ENCODE peak calls at places on chromosomes 5 and 9, in nine cellular contexts. I is fibroblast of mammary gland; W is AG09319; V is transverse colon; E is CD8-positive, alpha-beta T cell; R is dorsolateral prefrontal cortex; T is heart right ventricle; N is A549; Y is tibial artery. B is an unnamed sample.

GRCh38 chr5:148388692-148389091 is 4.9 kb downstream of the FBXO38 start:
- DNase-seq in I (peak), W (no peak), V (no peak), E (no peak), R (no peak), T (no peak), N (no peak), Y (no peak), B (no peak)

GRCh38 chr9:17837931-17838330 is 259.1 kb downstream of the SH3GL2 start:
- DNase-seq in I (peak), W (no peak), V (no peak), E (no peak), R (no peak), T (no peak), N (peak), Y (no peak), B (no peak)

GRCh38 chr9:8419871-8420270 is 620.3 kb upstream of the DMAC1 start:
- DNase-seq in I (peak), W (no peak), V (no peak), E (no peak), R (no peak), T (no peak), N (no peak), Y (no peak), B (no peak)

GRCh38 chr5:180067986-180068385 is 3.6 kb downstream of the RNF130 start:
- DNase-seq in I (no peak), W (no peak), V (no peak), E (no peak), R (peak), T (no peak), N (no peak), Y (no peak), B (no peak)

GRCh38 chr9:110111868-110112267 is 96.1 kb downstream of the C9orf152 start:
- DNase-seq in I (no peak), W (no peak), V (no peak), E (no peak), R (no peak), T (no peak), N (no peak), Y (no peak), B (no peak)

GRCh38 chr5:81936750-81937149 is 35.1 kb upstream of the ATG10 start:
- DNase-seq in I (no peak), W (no peak), V (no peak), E (no peak), R (no peak), T (no peak), N (no peak), Y (no peak), B (no peak)

GRCh38 chr5:73451218-73452130 is 2.9 kb upstream of the FOXD1 start:
- DNase-seq in I (peak), W (peak), V (peak), E (peak), R (no peak), T (peak), N (peak), Y (peak), B (no peak)

GRCh38 chr5:66842540-66842939 is 246.3 kb downstream of the MAST4 start:
- DNase-seq in I (no peak), W (no peak), V (no peak), E (no peak), R (no peak), T (no peak), N (no peak), Y (no peak), B (no peak)

GRCh38 chr5:144187699-144188294 is 17.1 kb downstream of the KCTD16 start:
- DNase-seq in I (peak), W (peak), V (peak), E (peak), R (no peak), T (peak), N (peak), Y (no peak), B (no peak)

GRCh38 chr5:159034083-159034824 is 65.5 kb downstream of the EBF1 start:
- DNase-seq in I (peak), W (no peak), V (no peak), E (no peak), R (no peak), T (peak), N (no peak), Y (no peak), B (no peak)

GRCh38 chr5:58582411-58583393 is at the start of gene RAB3C:
- DNase-seq in I (peak), W (peak), V (peak), E (no peak), R (peak), T (peak), N (peak), Y (peak), B (peak)
- TF ChIP-seq CTCF in I (no peak), W (no peak), V (peak), E (no peak), R (peak), T (peak), N (no peak), Y (peak), B (no peak)

DNA sequence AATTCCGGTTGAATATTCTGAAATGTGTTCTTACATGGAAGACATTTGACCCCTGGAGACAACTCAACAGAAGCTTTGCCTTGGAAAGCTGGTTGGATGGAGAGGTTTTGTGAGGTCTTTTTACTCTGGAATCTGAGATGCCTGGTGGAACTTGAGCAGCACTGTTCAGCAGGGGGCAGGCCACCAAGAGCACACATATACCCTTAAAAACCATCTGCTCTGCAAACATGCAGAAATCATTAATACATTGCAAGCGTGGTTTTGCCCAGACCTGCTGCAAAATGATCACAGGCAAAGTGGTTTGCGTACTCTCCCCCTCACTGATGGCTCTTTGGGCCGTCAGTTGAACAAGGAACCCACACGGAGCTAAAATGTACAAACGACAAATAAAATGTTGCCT is 32.8 kb upstream of the DAP start:
- DNase-seq in I (no peak), W (no peak), V (no peak), E (no peak), R (no peak), T (no peak), N (no peak), Y (no peak), B (no peak)
- TF ChIP-seq CTCF in I (no peak), W (peak), V (no peak), E (no peak), R (no peak), T (no peak), N (no peak), Y (no peak), B (no peak)

DNA sequence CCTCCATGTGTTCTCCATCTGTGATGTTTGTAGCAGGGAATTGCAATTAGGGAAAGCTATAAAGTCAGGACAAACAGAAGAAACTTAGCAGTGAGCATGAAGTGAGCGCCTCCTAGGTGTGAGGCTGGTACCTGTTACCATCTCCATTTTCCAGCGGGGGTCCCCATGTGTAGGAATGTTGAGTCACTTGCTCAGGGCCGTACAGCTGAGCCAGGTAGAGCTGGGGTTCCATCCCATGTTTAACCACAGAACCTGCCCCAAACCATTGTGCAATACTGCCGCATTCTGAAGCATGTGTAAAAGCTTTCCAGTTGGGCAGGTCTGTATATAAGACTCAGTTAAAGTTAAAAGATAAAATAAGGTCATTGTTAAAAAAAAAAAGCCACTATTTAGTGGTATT is 62.7 kb downstream of the NDFIP1 start:
- DNase-seq in I (no peak), W (no peak), V (no peak), E (no peak), R (no peak), T (no peak), N (no peak), Y (peak), B (no peak)
- TF ChIP-seq CTCF in I (no peak), W (no peak), V (no peak), E (no peak), R (no peak), T (no peak), N (no peak), Y (no peak), B (no peak)

DNA sequence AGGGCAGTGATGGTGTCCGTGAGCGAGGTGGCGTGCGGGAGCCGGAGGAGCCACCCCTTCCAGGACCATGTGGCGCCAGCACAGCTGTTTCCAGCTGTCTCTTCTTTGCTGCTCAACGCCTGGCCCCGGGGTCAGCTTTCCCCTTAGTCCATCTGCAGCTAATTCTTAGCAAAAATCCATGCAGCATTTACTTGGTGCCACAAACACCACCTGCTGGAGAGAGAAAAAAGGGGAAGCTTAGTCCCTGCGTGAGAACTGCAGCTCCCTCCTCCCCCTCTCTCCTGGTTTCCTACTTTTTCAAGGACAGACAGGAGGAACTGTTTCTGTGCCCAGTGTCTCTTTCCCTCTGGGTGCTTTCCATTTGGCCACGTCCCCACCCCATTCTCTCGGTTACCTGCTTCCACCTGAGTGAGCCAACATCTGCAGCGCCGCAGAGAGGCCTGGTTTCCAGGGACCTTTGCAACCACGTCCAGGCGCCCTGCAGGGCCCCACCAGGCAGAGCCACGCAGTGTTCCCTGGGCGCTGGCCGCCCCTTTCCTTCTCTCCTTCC is 3.4 kb downstream of the SLC6A19 start:
- DNase-seq in I (peak), W (no peak), V (no peak), E (no peak), R (no peak), T (no peak), N (peak), Y (no peak), B (no peak)
- TF ChIP-seq CTCF in I (peak), W (peak), V (peak), E (no peak), R (peak), T (no peak), N (no peak), Y (no peak), B (no peak)

GRCh38 chr9:38066167-38066906 is 2.7 kb downstream of the SHB start:
- DNase-seq in I (no peak), W (no peak), V (no peak), E (no peak), R (no peak), T (no peak), N (no peak), Y (no peak), B (no peak)
- TF ChIP-seq CTCF in I (peak), W (no peak), V (peak), E (no peak), R (no peak), T (no peak), N (no peak), Y (no peak), B (no peak)

GRCh38 chr5:884345-885126 is 8.1 kb downstream of the BRD9 start:
- DNase-seq in I (no peak), W (no peak), V (no peak), E (no peak), R (no peak), T (no peak), N (no peak), Y (no peak), B (no peak)
- TF ChIP-seq CTCF in I (no peak), W (no peak), V (no peak), E (no peak), R (no peak), T (no peak), N (no peak), Y (no peak), B (no peak)

DNA sequence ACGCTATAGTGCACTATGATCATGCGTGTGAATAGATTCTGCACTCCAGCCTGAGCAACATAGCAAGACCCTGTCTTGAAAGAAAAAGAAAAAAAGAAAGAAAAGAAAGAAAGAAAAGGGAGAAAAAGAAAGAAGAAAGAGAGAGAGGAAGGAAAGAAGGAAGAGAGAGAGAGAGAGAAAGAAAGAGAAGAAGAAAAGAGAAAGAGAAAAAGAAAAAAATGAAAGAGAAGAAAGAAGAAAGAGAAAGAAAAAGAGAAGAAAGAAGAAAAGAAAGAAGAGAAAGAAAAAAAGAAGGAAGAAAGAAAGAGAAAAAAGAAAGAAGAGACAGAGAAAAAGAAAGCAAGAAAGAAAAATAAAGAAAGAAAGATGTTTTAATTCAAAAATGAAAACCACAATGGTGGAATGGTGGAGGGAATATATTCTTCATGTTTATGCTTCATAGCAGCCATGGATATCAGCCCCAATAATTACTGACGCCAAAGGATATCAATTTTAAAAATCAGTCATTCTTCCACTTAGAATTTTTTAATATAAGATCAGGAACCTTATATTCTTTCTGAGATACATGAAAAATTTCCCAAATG is 168.7 kb upstream of the TBCA start:
- DNase-seq in I (no peak), W (no peak), V (no peak), E (no peak), R (no peak), T (no peak), N (no peak), Y (no peak), B (no peak)
- TF ChIP-seq CTCF in I (no peak), W (no peak), V (no peak), E (no peak), R (no peak), T (no peak), N (no peak), Y (no peak), B (no peak)

GRCh38 chr5:132812123-132812948 is 766 bp upstream of the SOWAHA start:
- DNase-seq in I (no peak), W (no peak), V (no peak), E (no peak), R (no peak), T (no peak), N (no peak), Y (peak), B (no peak)

GRCh38 chr5:132810605-132811004 is 2.5 kb upstream of the SOWAHA start:
- DNase-seq in I (no peak), W (no peak), V (no peak), E (no peak), R (no peak), T (no peak), N (no peak), Y (no peak), B (no peak)

GRCh38 chr5:132808866-132809265 is 4.2 kb upstream of the SOWAHA start:
- DNase-seq in I (no peak), W (no peak), V (no peak), E (no peak), R (no peak), T (no peak), N (no peak), Y (peak), B (no peak)

GRCh38 chr5:132808448-132808847 is 4.7 kb upstream of the SOWAHA start:
- DNase-seq in I (no peak), W (no peak), V (no peak), E (no peak), R (no peak), T (no peak), N (no peak), Y (no peak), B (no peak)

DNA sequence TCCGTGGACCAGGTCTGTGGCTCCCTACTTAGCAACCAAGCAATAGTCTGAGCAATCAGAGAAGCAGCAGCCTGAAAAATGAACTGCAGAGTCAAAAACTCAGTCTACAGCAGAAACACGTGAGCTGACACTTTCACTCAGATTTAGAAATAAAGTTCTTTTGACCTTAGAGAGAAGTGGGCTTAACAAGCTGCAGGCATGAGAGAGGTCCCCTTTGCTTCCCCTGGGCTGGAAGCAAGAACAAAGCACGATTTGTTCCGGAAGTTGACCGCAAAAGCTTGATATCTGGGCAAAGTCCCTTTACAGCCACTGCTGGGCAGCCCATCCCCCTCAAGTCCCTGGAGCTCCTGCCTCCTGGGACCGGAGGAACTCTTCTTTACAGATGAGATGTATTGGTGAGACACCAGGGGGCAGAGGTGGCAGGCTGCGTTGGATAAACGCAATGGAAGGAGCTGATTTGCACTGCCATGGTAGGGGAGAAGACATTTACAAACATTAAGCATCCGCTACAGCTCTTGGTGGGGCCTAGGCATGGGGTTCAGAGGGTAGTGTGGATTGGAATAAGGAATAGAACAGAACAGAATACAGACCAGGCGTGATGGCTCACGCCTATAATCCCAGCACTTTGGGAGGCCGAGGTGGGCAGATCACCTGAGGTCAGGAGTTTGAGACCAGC is 5.8 kb upstream of the SOWAHA start:
- DNase-seq in I (no peak), W (no peak), V (peak), E (no peak), R (peak), T (no peak), N (peak), Y (peak), B (no peak)
- TF ChIP-seq CTCF in I (no peak), W (no peak), V (peak), E (no peak), R (peak), T (no peak), N (peak), Y (no peak), B (no peak)

GRCh38 chr9:131008909-131009618 is at the start of gene LAMC3:
- DNase-seq in I (no peak), W (no peak), V (no peak), E (no peak), R (no peak), T (no peak), N (peak), Y (no peak), B (no peak)
- TF ChIP-seq CTCF in I (peak), W (peak), V (no peak), E (no peak), R (peak), T (peak), N (peak), Y (peak), B (no peak)

GRCh38 chr5:177490311-177490991 is 7.0 kb downstream of the PDLIM7 start:
- DNase-seq in I (no peak), W (no peak), V (no peak), E (no peak), R (peak), T (no peak), N (no peak), Y (no peak), B (no peak)

GRCh38 chr5:177487144-177487543 is 10.3 kb downstream of the PDLIM7 start:
- DNase-seq in I (no peak), W (no peak), V (no peak), E (no peak), R (no peak), T (no peak), N (no peak), Y (no peak), B (no peak)

GRCh38 chr5:177486256-177486655 is 11.1 kb downstream of the PDLIM7 start:
- DNase-seq in I (no peak), W (no peak), V (no peak), E (no peak), R (no peak), T (no peak), N (no peak), Y (no peak), B (no peak)

GRCh38 chr5:177489119-177489716 is 8.2 kb downstream of the PDLIM7 start:
- DNase-seq in I (no peak), W (no peak), V (peak), E (no peak), R (no peak), T (no peak), N (peak), Y (no peak), B (no peak)

GRCh38 chr5:177487975-177488374 is 9.4 kb downstream of the PDLIM7 start:
- DNase-seq in I (no peak), W (no peak), V (no peak), E (no peak), R (no peak), T (no peak), N (no peak), Y (no peak), B (no peak)
- TF ChIP-seq CTCF in I (no peak), W (no peak), V (no peak), E (no peak), R (no peak), T (no peak), N (no peak), Y (no peak), B (no peak)

B was measured in omental fat pad.